ENCODE peak calls at places on chromosomes 11 and 22, in four cellular contexts. One of them, this sample, is unnamed.

GRCh38 chr11:29507381-29507780 is 509.4 kb downstream of the KCNA4 start:
- DNase-seq in right lobe of liver: no peak
- DNase-seq in astrocyte: no peak
- DNase-seq in colonic mucosa: no peak
- DNase-seq in this sample: no peak

GRCh38 chr11:83611616-83612015 is 325.4 kb upstream of the CCDC90B start:
- DNase-seq in right lobe of liver: no peak
- DNase-seq in astrocyte: no peak
- DNase-seq in colonic mucosa: no peak
- DNase-seq in this sample: no peak

GRCh38 chr22:24595228-24595627 is 2.4 kb upstream of the LRRC75B start:
- DNase-seq in right lobe of liver: no peak
- DNase-seq in astrocyte: no peak
- DNase-seq in colonic mucosa: no peak
- DNase-seq in this sample: no peak

GRCh38 chr22:21951931-21952465 is 650 bp downstream of the PPM1F start:
- DNase-seq in right lobe of liver: no peak
- DNase-seq in astrocyte: peak; percentile 42
- DNase-seq in colonic mucosa: peak; percentile 34
- DNase-seq in this sample: no peak

GRCh38 chr11:61362542-61362875 is 335 bp downstream of the TMEM138 start:
- DNase-seq in right lobe of liver: no peak
- DNase-seq in astrocyte: peak; percentile 66
- DNase-seq in colonic mucosa: peak; percentile 32
- DNase-seq in this sample: no peak

GRCh38 chr11:79208126-79208525 is 232.7 kb downstream of the TENM4 start:
- DNase-seq in right lobe of liver: no peak
- DNase-seq in astrocyte: no peak
- DNase-seq in colonic mucosa: no peak
- DNase-seq in this sample: no peak

GRCh38 chr11:60905551-60906113 is 753 bp downstream of the PRPF19 start:
- DNase-seq in right lobe of liver: no peak
- DNase-seq in astrocyte: peak; percentile 69
- DNase-seq in colonic mucosa: peak; percentile 44
- DNase-seq in this sample: no peak

GRCh38 chr11:74695705-74696280 is 35.4 kb downstream of the CHRDL2 start:
- DNase-seq in right lobe of liver: no peak
- DNase-seq in astrocyte: no peak
- DNase-seq in colonic mucosa: no peak
- DNase-seq in this sample: no peak

GRCh38 chr22:37428649-37429586 is 1.6 kb upstream of the ELFN2 start:
- DNase-seq in right lobe of liver: peak; percentile 65
- DNase-seq in astrocyte: peak; percentile 24
- DNase-seq in colonic mucosa: peak; percentile 45
- DNase-seq in this sample: no peak

GRCh38 chr22:18048041-18048440 is 23.7 kb upstream of the MICAL3 start:
- DNase-seq in right lobe of liver: no peak
- DNase-seq in astrocyte: no peak
- DNase-seq in colonic mucosa: no peak
- DNase-seq in this sample: no peak

GRCh38 chr11:58829736-58830135 is 14.8 kb downstream of the GLYATL2 start:
- DNase-seq in right lobe of liver: no peak
- DNase-seq in astrocyte: peak; percentile 73
- DNase-seq in colonic mucosa: no peak
- DNase-seq in this sample: no peak

GRCh38 chr22:45034156-45034555 is 24.4 kb upstream of the PHF21B start:
- DNase-seq in right lobe of liver: no peak
- DNase-seq in astrocyte: no peak
- DNase-seq in colonic mucosa: no peak
- DNase-seq in this sample: no peak

GRCh38 chr22:46766611-46767010 is 4.2 kb downstream of the TBC1D22A start:
- DNase-seq in right lobe of liver: no peak
- DNase-seq in astrocyte: no peak
- DNase-seq in colonic mucosa: no peak
- DNase-seq in this sample: no peak

GRCh38 chr11:104870910-104871309 is 27.4 kb downstream of the CASP12 start:
- DNase-seq in right lobe of liver: no peak
- DNase-seq in astrocyte: peak; percentile 82
- DNase-seq in colonic mucosa: no peak
- DNase-seq in this sample: no peak

GRCh38 chr11:130555251-130555841 is 106.9 kb downstream of the ADAMTS15 start:
- DNase-seq in right lobe of liver: no peak
- DNase-seq in astrocyte: peak; percentile 31
- DNase-seq in colonic mucosa: no peak
- DNase-seq in this sample: no peak

GRCh38 chr22:34866501-34867171 is 199.3 kb upstream of the ISX start:
- DNase-seq in right lobe of liver: no peak
- DNase-seq in astrocyte: peak; percentile 37
- DNase-seq in colonic mucosa: no peak
- DNase-seq in this sample: no peak

GRCh38 chr11:33377852-33378385 is 120.7 kb downstream of the HIPK3 start:
- DNase-seq in right lobe of liver: no peak
- DNase-seq in astrocyte: peak; percentile 29
- DNase-seq in colonic mucosa: no peak
- DNase-seq in this sample: no peak

GRCh38 chr22:43126506-43127165 is 16.1 kb downstream of the BIK start:
- DNase-seq in right lobe of liver: no peak
- DNase-seq in astrocyte: peak; percentile 80
- DNase-seq in colonic mucosa: peak; percentile 78
- DNase-seq in this sample: peak; percentile 83

GRCh38 chr11:68950268-68950667 is 30.5 kb downstream of the MRGPRD start:
- DNase-seq in right lobe of liver: no peak
- DNase-seq in astrocyte: no peak
- DNase-seq in colonic mucosa: no peak
- DNase-seq in this sample: no peak

GRCh38 chr22:20238567-20239062 is 29.5 kb downstream of the RTN4R start:
- DNase-seq in right lobe of liver: peak; percentile 82
- DNase-seq in astrocyte: no peak
- DNase-seq in colonic mucosa: peak; percentile 32
- DNase-seq in this sample: no peak

GRCh38 chr22:46813816-46814597 is 51.6 kb downstream of the TBC1D22A start:
- DNase-seq in right lobe of liver: no peak
- DNase-seq in astrocyte: peak; percentile 81
- DNase-seq in colonic mucosa: no peak
- DNase-seq in this sample: peak; percentile 24

GRCh38 chr11:36149538-36150242 is 139.5 kb downstream of the COMMD9 start:
- DNase-seq in right lobe of liver: no peak
- DNase-seq in astrocyte: peak; percentile 98
- DNase-seq in colonic mucosa: peak; percentile 31
- DNase-seq in this sample: peak; percentile 87

GRCh38 chr22:48891688-48892380 is 935.8 kb downstream of the BRD1 start:
- DNase-seq in right lobe of liver: no peak
- DNase-seq in astrocyte: no peak
- DNase-seq in colonic mucosa: no peak
- DNase-seq in this sample: no peak

GRCh38 chr11:104095791-104096190 is 59.4 kb downstream of the DDI1 start:
- DNase-seq in right lobe of liver: no peak
- DNase-seq in astrocyte: no peak
- DNase-seq in colonic mucosa: no peak
- DNase-seq in this sample: no peak

GRCh38 chr11:119178166-119178680 is 7.1 kb upstream of the NHERF4 start:
- DNase-seq in right lobe of liver: no peak
- DNase-seq in astrocyte: no peak
- DNase-seq in colonic mucosa: no peak
- DNase-seq in this sample: no peak

GRCh38 chr22:36156515-36157419 is 3.8 kb downstream of the APOL3 start:
- DNase-seq in right lobe of liver: peak; percentile 91
- DNase-seq in astrocyte: peak; percentile 64
- DNase-seq in colonic mucosa: peak; percentile 68
- DNase-seq in this sample: peak; percentile 93

GRCh38 chr11:108137212-108137611 is 15.8 kb downstream of the ACAT1 start:
- DNase-seq in right lobe of liver: no peak
- DNase-seq in astrocyte: no peak
- DNase-seq in colonic mucosa: no peak
- DNase-seq in this sample: no peak

GRCh38 chr11:108131993-108132392 is 10.6 kb downstream of the ACAT1 start:
- DNase-seq in right lobe of liver: no peak
- DNase-seq in astrocyte: no peak
- DNase-seq in colonic mucosa: no peak
- DNase-seq in this sample: no peak

GRCh38 chr11:108135845-108136599 is 14.7 kb downstream of the ACAT1 start:
- DNase-seq in right lobe of liver: no peak
- DNase-seq in astrocyte: peak; percentile 23
- DNase-seq in colonic mucosa: no peak
- DNase-seq in this sample: no peak
- TF ChIP-seq CTCF in right lobe of liver: peak; percentile 24
- TF ChIP-seq CTCF in astrocyte: peak; percentile 6
- TF ChIP-seq CTCF in colonic mucosa: no peak
- TF ChIP-seq CTCF in this sample: no peak

DNA sequence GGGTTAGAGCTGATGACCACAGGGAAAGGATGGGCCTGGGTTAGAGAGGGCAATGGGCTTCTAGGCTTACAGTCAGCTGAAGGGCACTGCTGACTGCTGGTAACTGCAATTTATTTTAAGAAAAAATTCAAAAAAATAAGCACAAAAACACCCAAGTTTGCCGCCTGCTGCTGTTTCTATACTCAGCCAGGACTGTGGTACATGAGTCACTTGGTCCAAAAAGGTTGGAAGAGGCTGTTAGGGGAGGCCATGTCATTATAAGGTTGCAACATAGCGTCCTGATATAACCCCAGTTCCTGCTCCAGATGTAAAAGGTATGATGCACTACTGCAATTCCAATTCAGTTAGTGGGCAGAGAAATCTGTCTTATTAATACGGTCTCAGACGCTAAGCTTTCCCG is 98.9 kb downstream of the ETS1 start:
- DNase-seq in right lobe of liver: no peak
- DNase-seq in astrocyte: peak; percentile 97
- DNase-seq in colonic mucosa: no peak
- DNase-seq in this sample: no peak
- H3K36me3 ChIP-seq in right lobe of liver: no peaks in the 10 kb centered on the region
- H3K36me3 ChIP-seq in astrocyte: peaks cover 65% of the 10 kb centered on the region
- H3K36me3 ChIP-seq in colonic mucosa: peaks cover 3% of the 10 kb centered on the region
- H3K36me3 ChIP-seq in this sample: peaks cover 9% of the 10 kb centered on the region

GRCh38 chr11:134261626-134262488 is 8.5 kb downstream of the ACAD8 start:
- DNase-seq in right lobe of liver: no peak
- DNase-seq in astrocyte: no peak
- DNase-seq in colonic mucosa: no peak
- DNase-seq in this sample: no peak
- TF ChIP-seq CTCF in right lobe of liver: peak; percentile 53
- TF ChIP-seq CTCF in astrocyte: peak; percentile 38
- TF ChIP-seq CTCF in colonic mucosa: peak; percentile 48
- TF ChIP-seq CTCF in this sample: peak; percentile 21

DNA sequence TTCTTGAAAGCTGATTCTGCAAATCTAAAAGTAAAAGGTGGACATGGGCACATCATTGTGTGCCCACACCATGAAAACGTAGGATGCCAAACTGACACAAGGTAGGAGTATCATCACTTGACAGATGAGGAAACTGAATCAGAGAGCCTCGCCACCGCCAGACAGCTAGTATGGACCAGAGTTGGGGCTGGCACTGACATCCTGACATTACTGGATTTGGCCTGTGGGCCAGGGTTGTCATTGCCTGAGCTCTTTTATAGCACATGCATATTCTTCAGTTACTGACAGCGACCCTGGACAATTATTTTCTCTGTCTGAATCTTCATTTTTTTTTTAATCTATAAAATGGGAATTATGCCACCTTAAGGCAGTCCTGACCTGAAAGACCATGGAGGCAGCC is 16.5 kb downstream of the USP35 start:
- DNase-seq in right lobe of liver: no peak
- DNase-seq in astrocyte: no peak
- DNase-seq in colonic mucosa: no peak
- DNase-seq in this sample: no peak
- H3K36me3 ChIP-seq in right lobe of liver: peaks cover 21% of the 10 kb centered on the region
- H3K36me3 ChIP-seq in astrocyte: peaks cover 7% of the 10 kb centered on the region
- H3K36me3 ChIP-seq in colonic mucosa: no peaks in the 10 kb centered on the region
- H3K36me3 ChIP-seq in this sample: peaks cover 15% of the 10 kb centered on the region

DNA sequence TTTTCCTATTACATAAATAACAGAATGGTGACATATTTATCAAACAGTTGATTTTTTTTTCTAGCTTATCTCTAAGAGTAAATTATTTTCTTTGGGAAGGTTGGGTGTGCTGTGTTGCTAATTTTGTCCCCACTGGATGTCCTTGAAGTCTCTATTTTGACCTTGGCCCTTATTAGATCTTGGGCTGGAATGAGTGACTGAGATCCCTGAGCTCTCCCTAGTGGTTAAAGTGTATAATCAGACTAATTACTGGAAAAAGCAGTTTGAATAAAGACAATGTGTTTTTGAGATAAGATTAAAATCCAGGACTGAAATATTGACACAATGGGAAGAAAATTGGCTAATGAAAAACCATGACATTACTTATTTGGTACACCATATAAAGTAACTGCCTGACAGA is 56.1 kb downstream of the AASDHPPT start:
- DNase-seq in right lobe of liver: no peak
- DNase-seq in astrocyte: no peak
- DNase-seq in colonic mucosa: no peak
- DNase-seq in this sample: no peak
- TF ChIP-seq CTCF in right lobe of liver: peak; percentile 16
- TF ChIP-seq CTCF in astrocyte: no peak
- TF ChIP-seq CTCF in colonic mucosa: no peak
- TF ChIP-seq CTCF in this sample: no peak

DNA sequence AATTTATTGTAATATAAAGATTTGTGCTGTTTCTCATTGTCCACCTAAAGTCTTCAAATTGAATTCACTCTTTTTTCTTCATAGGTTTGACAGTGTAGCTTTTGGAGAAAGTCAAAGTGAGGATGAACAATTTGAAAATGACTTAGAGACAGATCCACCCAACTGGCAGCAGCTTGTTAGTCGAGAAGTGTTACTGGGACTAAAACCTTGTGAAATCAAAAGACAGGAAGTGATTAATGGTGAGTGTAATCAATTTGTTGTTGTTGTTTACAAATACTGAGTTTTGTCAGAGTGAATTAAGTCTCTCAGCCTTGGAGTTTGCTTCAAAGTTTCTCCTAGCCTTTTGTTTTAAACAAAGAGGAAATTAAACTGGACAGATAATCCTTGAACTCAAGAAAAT is 53.6 kb upstream of the GRIK4 start:
- DNase-seq in right lobe of liver: no peak
- DNase-seq in astrocyte: no peak
- DNase-seq in colonic mucosa: no peak
- DNase-seq in this sample: no peak
- H3K36me3 ChIP-seq in right lobe of liver: peaks cover 94% of the 10 kb centered on the region
- H3K36me3 ChIP-seq in astrocyte: peaks cover 63% of the 10 kb centered on the region
- H3K36me3 ChIP-seq in colonic mucosa: peaks cover 17% of the 10 kb centered on the region
- H3K36me3 ChIP-seq in this sample: peaks cover 69% of the 10 kb centered on the region

DNA sequence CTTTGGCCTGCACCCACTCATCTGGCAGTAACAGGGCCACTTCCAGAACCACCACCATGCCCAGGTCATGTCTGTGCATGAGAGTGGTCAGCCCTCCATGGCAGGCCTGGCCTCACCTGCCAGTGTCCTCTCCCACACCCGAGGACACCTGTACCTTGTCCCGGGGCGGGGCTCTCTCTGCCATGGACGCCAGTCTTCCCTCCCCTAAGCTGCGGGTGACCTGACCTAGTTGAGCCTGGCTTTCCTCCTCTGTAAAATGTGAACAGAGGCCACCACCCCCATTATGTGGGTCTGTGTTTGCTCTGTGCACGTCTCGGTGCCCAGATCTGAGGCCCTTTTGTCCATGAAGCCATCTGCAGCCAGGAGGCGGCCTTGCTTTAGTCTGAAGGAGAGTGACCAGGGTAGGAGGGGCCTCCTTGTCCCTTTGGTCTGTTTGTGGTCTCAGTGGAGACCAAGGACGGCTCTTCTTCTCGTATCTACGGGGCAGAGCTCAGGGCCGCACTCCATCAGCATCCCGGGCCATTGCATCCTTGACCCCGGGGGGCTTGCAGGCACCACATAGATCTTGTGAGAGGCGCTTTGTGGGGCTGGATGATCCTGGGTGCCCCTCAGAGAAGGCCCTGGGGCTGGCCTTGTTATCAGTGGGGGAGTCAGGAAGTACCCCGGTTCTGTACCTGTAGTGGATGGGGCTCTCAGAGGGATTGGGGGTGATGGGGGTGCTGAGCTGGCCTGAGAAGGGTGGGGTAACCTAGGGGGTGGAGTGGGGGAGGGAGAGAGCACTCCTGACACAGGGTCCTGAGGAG is 121.6 kb downstream of the KCNQ1 start:
- DNase-seq in right lobe of liver: peak; percentile 65
- DNase-seq in astrocyte: no peak
- DNase-seq in colonic mucosa: peak; percentile 76
- DNase-seq in this sample: peak; percentile 53
- TF ChIP-seq CTCF in right lobe of liver: no peak
- TF ChIP-seq CTCF in astrocyte: no peak
- TF ChIP-seq CTCF in colonic mucosa: no peak
- TF ChIP-seq CTCF in this sample: no peak

This sample was measured in kidney.